ENCODE peak calls at places on chromosomes 7 and 10, in ten cellular contexts. F is mucosa of descending colon; A is bronchial epithelial cell; B is mesothelial cell of epicardium; U is chondrocyte; Z is iris pigment epithelial cell; X is hypothalamus; C is HTR-8/SVneo; Q is activated CD4-positive, CD25-positive, alpha-beta regulatory T cell; W is T-cell. Y is an unnamed sample.

GRCh38 chr10:68601490-68602265 is 41.5 kb downstream of the TET1 start:
- DNase-seq in Q (no peak), F (no peak), W (no peak), U (no peak), X (no peak), C (no peak), Z (no peak), A (no peak), B (no peak), Y (no peak)

GRCh38 chr10:5033061-5033770 is 29.6 kb upstream of the AKR1C2 start:
- DNase-seq in Z (peak), Q (no peak), B (no peak), U (no peak), C (no peak), A (peak), X (no peak), W (no peak), F (no peak), Y (peak)

GRCh38 chr10:57818522-57818921 is 449.2 kb downstream of the IPMK start:
- DNase-seq in Z (no peak), W (no peak), B (no peak), X (no peak), C (no peak), F (no peak), Q (no peak), A (peak), U (no peak), Y (no peak)

GRCh38 chr10:52221937-52222336 is 92.1 kb upstream of the DKK1 start:
- DNase-seq in C (no peak), A (no peak), Z (no peak), B (no peak), F (no peak), X (no peak), W (no peak), U (no peak), Q (no peak), Y (no peak)

GRCh38 chr10:21334891-21335696 is 190.4 kb downstream of the SKIDA1 start:
- DNase-seq in C (peak), B (no peak), W (no peak), Q (no peak), U (no peak), A (peak), F (peak), X (no peak), Z (peak), Y (peak)

GRCh38 chr7:105353752-105354328 is 34.9 kb downstream of the SRPK2 start:
- DNase-seq in Z (no peak), F (peak), A (no peak), X (no peak), U (no peak), Q (no peak), W (no peak), C (no peak), B (no peak), Y (peak)

GRCh38 chr10:65793738-65794425 is 1132.0 kb upstream of the LRRTM3 start:
- DNase-seq in B (no peak), A (peak), Q (no peak), F (peak), X (no peak), C (no peak), U (no peak), W (no peak), Z (no peak), Y (no peak)

GRCh38 chr7:4683884-4684565 is 1.9 kb downstream of the FOXK1 start:
- DNase-seq in W (peak), Q (no peak), B (no peak), F (peak), Z (peak), C (peak), A (peak), U (no peak), X (no peak), Y (no peak)

GRCh38 chr7:41819645-41820044 is 116.8 kb upstream of the INHBA start:
- DNase-seq in X (no peak), U (no peak), F (no peak), A (no peak), B (no peak), W (no peak), Z (no peak), Q (no peak), C (no peak), Y (no peak)

GRCh38 chr10:69087600-69088470 is at the start of gene SRGN:
- DNase-seq in Q (peak), Z (peak), U (no peak), F (peak), X (no peak), C (peak), W (peak), A (peak), B (no peak), Y (peak)

GRCh38 chr10:132464256-132465192 is 67.5 kb downstream of the PWWP2B start:
- DNase-seq in W (no peak), X (no peak), F (no peak), C (no peak), B (no peak), U (peak), Q (no peak), A (no peak), Z (no peak), Y (peak)

Y was measured in fibroblast of the conjunctiva.